ENCODE peak calls at places on chromosomes 2 and 18, in five cellular contexts. I is suprapubic skin, H is ovary, V is lower leg skin, F is HCT116. T is an unnamed sample.

GRCh38 chr2:60127191-60127590 is 426.3 kb downstream of the BCL11A start:
- DNase-seq in I (no peak), H (no peak), V (no peak), F (no peak), T (no peak)

GRCh38 chr18:63342206-63342605 is 22.6 kb upstream of the BCL2 start:
- DNase-seq in H (peak; percentile 33), I (no peak), F (no peak), V (no peak), T (no peak)

GRCh38 chr2:63500398-63500797 is 87.9 kb downstream of the WDPCP start:
- DNase-seq in H (no peak), V (no peak), F (no peak), I (no peak), T (no peak)

GRCh38 chr2:101630224-101630949 is 67.1 kb upstream of the MAP4K4 start:
- DNase-seq in V (peak; percentile 30), I (no peak), H (no peak), F (no peak), T (no peak)

GRCh38 chr18:46563317-46563716 is 93.7 kb downstream of the LOXHD1 start:
- DNase-seq in V (no peak), H (no peak), I (no peak), F (no peak), T (no peak)

GRCh38 chr18:9828794-9829712 is 56.7 kb upstream of the TXNDC2 start:
- DNase-seq in F (no peak), H (no peak), I (no peak), V (no peak), T (no peak)

GRCh38 chr2:10344105-10345066 is 41.7 kb downstream of the HPCAL1 start:
- DNase-seq in F (no peak), V (no peak), I (no peak), H (no peak), T (no peak)

GRCh38 chr2:17148298-17149228 is 369.7 kb downstream of the RAD51AP2 start:
- DNase-seq in I (no peak), H (no peak), V (no peak), F (peak; percentile 8), T (no peak)

GRCh38 chr18:61308795-61309393 is 24.3 kb upstream of the CDH20 start:
- DNase-seq in I (no peak), V (no peak), H (no peak), F (no peak), T (no peak)

GRCh38 chr18:12721495-12722275 is 18.8 kb downstream of the PSMG2 start:
- DNase-seq in F (no peak), V (no peak), I (no peak), H (no peak), T (no peak)

GRCh38 chr2:187377335-187377734 is 70.7 kb downstream of the CALCRL start:
- DNase-seq in F (no peak), V (no peak), H (no peak), I (no peak), T (no peak)

GRCh38 chr2:128304715-128305554 is 13.7 kb downstream of the HS6ST1 start:
- DNase-seq in I (peak; percentile 89), V (peak; percentile 79), F (peak; percentile 72), H (peak; percentile 95), T (no peak)

GRCh38 chr18:37332764-37333420 is 232.7 kb downstream of the CELF4 start:
- DNase-seq in V (no peak), H (no peak), I (no peak), F (no peak), T (no peak)

GRCh38 chr2:48397846-48398245 is 132.1 kb upstream of the STON1 start:
- DNase-seq in I (no peak), F (no peak), V (no peak), H (no peak), T (no peak)

GRCh38 chr2:71827146-71827874 is 320.4 kb downstream of the CYP26B1 start:
- DNase-seq in H (no peak), F (no peak), I (no peak), V (no peak), T (no peak)

GRCh38 chr2:6423131-6423530 is 442.6 kb downstream of the CMPK2 start:
- DNase-seq in H (no peak), F (no peak), I (no peak), V (no peak), T (no peak)

GRCh38 chr2:170823800-170824153 is 7.1 kb downstream of the GAD1 start:
- DNase-seq in H (no peak), I (no peak), F (no peak), V (no peak), T (no peak)

GRCh38 chr2:11395389-11395788 is 51.0 kb upstream of the ROCK2 start:
- DNase-seq in F (no peak), V (no peak), H (no peak), I (no peak), T (no peak)

GRCh38 chr2:101114268-101114783 is 36.9 kb downstream of the TBC1D8 start:
- DNase-seq in H (no peak), F (no peak), I (no peak), V (no peak), T (no peak)

GRCh38 chr2:230703514-230703913 is 9.1 kb upstream of the CAB39 start:
- DNase-seq in F (no peak), V (no peak), I (no peak), H (no peak), T (no peak)

GRCh38 chr2:97718051-97718882 is 4.9 kb downstream of the ZAP70 start:
- DNase-seq in F (no peak), H (no peak), V (no peak), I (no peak), T (no peak)

GRCh38 chr2:159140070-159140774 is 146.3 kb downstream of the WDSUB1 start:
- DNase-seq in V (no peak), H (no peak), I (no peak), F (no peak), T (no peak)
- TF ChIP-seq POLR2A in V (no peak), H (no peak), I (no peak), F (no peak), T (no peak)

GRCh38 chr2:200453853-200454524 is 55.9 kb downstream of the KCTD18 start:
- DNase-seq in H (no peak), I (no peak), V (no peak), F (no peak), T (no peak)
- TF ChIP-seq CTCF in H (no peak), I (no peak), V (no peak), F (no peak), T (no peak)

GRCh38 chr2:49973917-49974368 is 819.6 kb upstream of the FSHR start:
- DNase-seq in F (no peak), V (peak; percentile 22), I (peak; percentile 70), H (peak; percentile 49), T (no peak)
- H3K4me3 ChIP-seq in F (no peak overlapping the region), V (no peak overlapping the region), I (peak overlapping the region; percentile 13), H (peak overlapping the region; percentile 2), T (peak overlapping the region; percentile 17)

GRCh38 chr18:76492669-76493212 is 2.3 kb downstream of the ZNF516 start:
- DNase-seq in V (peak; percentile 99), H (peak; percentile 100), I (peak; percentile 100), F (peak; percentile 97), T (peak; percentile 87)

GRCh38 chr18:76490701-76491171 is 4.3 kb downstream of the ZNF516 start:
- DNase-seq in I (peak; percentile 81), F (no peak), V (peak; percentile 63), H (peak; percentile 72), T (no peak)

GRCh38 chr18:76493213-76494107 is 1.6 kb downstream of the ZNF516 start:
- DNase-seq in V (no peak), F (no peak), H (peak; percentile 57), I (no peak), T (no peak)

GRCh38 chr18:76491436-76491800 is 3.6 kb downstream of the ZNF516 start:
- DNase-seq in I (peak; percentile 81), F (no peak), V (peak; percentile 61), H (peak; percentile 87), T (no peak)

GRCh38 chr18:76491801-76492668 is 3.0 kb downstream of the ZNF516 start:
- DNase-seq in F (no peak), V (no peak), I (peak; percentile 82), H (no peak), T (no peak)
- TF ChIP-seq POLR2A in F (peak; percentile 0), V (no peak), I (no peak), H (no peak), T (no peak)

GRCh38 chr2:73736378-73736777 is 767 bp downstream of the TPRKB start:
- DNase-seq in V (no peak), I (no peak), H (no peak), F (no peak), T (no peak)

GRCh38 chr2:73739101-73739500 is 2.0 kb upstream of the TPRKB start:
- DNase-seq in I (no peak), H (no peak), V (no peak), F (no peak), T (no peak)

GRCh38 chr2:73740767-73741166 is 3.6 kb upstream of the TPRKB start:
- DNase-seq in V (no peak), I (no peak), F (no peak), H (no peak), T (no peak)

GRCh38 chr2:73736855-73737779 is at the start of gene TPRKB:
- DNase-seq in H (peak; percentile 97), F (peak; percentile 96), I (peak; percentile 98), V (peak; percentile 96), T (peak; percentile 84)
- TF ChIP-seq CTCF in H (no peak), F (no peak), I (no peak), V (no peak), T (no peak)

T was measured in esophagus squamous epithelium.